ENCODE peak calls at places on chromosome 4, in five cellular contexts. One of them, this sample, is unnamed.

GRCh38 chr4:186516287-186516686 is 39.1 kb downstream of the MTNR1A start:
- DNase-seq in endodermal cell: no peak
- DNase-seq in neural progenitor cell: no peak
- DNase-seq in uterus: no peak
- DNase-seq in dorsolateral prefrontal cortex: no peak
- DNase-seq in this sample: no peak

GRCh38 chr4:139299536-139299935 is 1.8 kb upstream of the NAA15 start:
- DNase-seq in endodermal cell: no peak
- DNase-seq in neural progenitor cell: no peak
- DNase-seq in uterus: no peak
- DNase-seq in dorsolateral prefrontal cortex: no peak
- DNase-seq in this sample: no peak

GRCh38 chr4:38462659-38463058 is 201.3 kb upstream of the KLF3 start:
- DNase-seq in endodermal cell: no peak
- DNase-seq in neural progenitor cell: no peak
- DNase-seq in uterus: no peak
- DNase-seq in dorsolateral prefrontal cortex: no peak
- DNase-seq in this sample: no peak

GRCh38 chr4:6548882-6549230 is 26.1 kb upstream of the MAN2B2 start:
- DNase-seq in endodermal cell: no peak
- DNase-seq in neural progenitor cell: no peak
- DNase-seq in uterus: no peak
- DNase-seq in dorsolateral prefrontal cortex: no peak
- DNase-seq in this sample: no peak

GRCh38 chr4:104966349-104967033 is 180.2 kb upstream of the TET2 start:
- DNase-seq in endodermal cell: no peak
- DNase-seq in neural progenitor cell: no peak
- DNase-seq in uterus: no peak
- DNase-seq in dorsolateral prefrontal cortex: no peak
- DNase-seq in this sample: peak; percentile 35

GRCh38 chr4:147381749-147382148 is 99.1 kb upstream of the EDNRA start:
- DNase-seq in endodermal cell: no peak
- DNase-seq in neural progenitor cell: no peak
- DNase-seq in uterus: no peak
- DNase-seq in dorsolateral prefrontal cortex: no peak
- DNase-seq in this sample: no peak

GRCh38 chr4:81359207-81359606 is 112.5 kb downstream of the RASGEF1B start:
- DNase-seq in endodermal cell: no peak
- DNase-seq in neural progenitor cell: no peak
- DNase-seq in uterus: no peak
- DNase-seq in dorsolateral prefrontal cortex: no peak
- DNase-seq in this sample: no peak

GRCh38 chr4:173934201-173934600 is 349.3 kb downstream of the FBXO8 start:
- DNase-seq in endodermal cell: no peak
- DNase-seq in neural progenitor cell: no peak
- DNase-seq in uterus: no peak
- DNase-seq in dorsolateral prefrontal cortex: no peak
- DNase-seq in this sample: no peak

GRCh38 chr4:152957437-152958185 is 21.5 kb downstream of the FHDC1 start:
- DNase-seq in endodermal cell: peak; percentile 76
- DNase-seq in neural progenitor cell: no peak
- DNase-seq in uterus: peak; percentile 34
- DNase-seq in dorsolateral prefrontal cortex: no peak
- DNase-seq in this sample: no peak

GRCh38 chr4:115293093-115293462 is 179.7 kb upstream of the NDST4 start:
- DNase-seq in endodermal cell: no peak
- DNase-seq in neural progenitor cell: no peak
- DNase-seq in uterus: no peak
- DNase-seq in dorsolateral prefrontal cortex: no peak
- DNase-seq in this sample: no peak

GRCh38 chr4:115292320-115293092 is 179.1 kb upstream of the NDST4 start:
- DNase-seq in endodermal cell: no peak
- DNase-seq in neural progenitor cell: no peak
- DNase-seq in uterus: no peak
- DNase-seq in dorsolateral prefrontal cortex: no peak
- DNase-seq in this sample: no peak

DNA sequence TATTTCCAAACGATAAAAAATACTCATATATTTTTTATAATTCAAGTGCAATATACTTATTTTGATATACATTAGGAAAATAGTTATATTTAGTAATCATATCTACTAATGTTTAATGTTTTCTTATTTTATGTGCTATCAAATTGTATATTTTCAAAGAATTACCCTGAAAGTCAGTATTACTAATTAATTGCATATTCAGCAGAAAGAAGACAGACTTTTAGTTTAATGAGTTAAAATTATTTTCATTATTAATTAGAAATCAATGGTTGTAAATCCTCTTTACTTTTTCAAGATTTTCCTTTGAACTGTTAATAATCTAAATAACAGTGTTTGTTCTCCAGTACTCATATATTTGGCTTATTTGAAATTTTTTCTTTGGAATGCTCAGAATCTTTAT is 181.3 kb upstream of the NDST4 start:
- DNase-seq in endodermal cell: no peak
- DNase-seq in neural progenitor cell: no peak
- DNase-seq in uterus: no peak
- DNase-seq in dorsolateral prefrontal cortex: no peak
- DNase-seq in this sample: no peak
- H3K4me3 ChIP-seq in endodermal cell: no peak overlapping the region
- H3K4me3 ChIP-seq in neural progenitor cell: no peak overlapping the region
- H3K4me3 ChIP-seq in uterus: no peak overlapping the region
- H3K4me3 ChIP-seq in dorsolateral prefrontal cortex: no peak overlapping the region
- H3K4me3 ChIP-seq in this sample: no peak overlapping the region

GRCh38 chr4:93813092-93813491 is 15.5 kb upstream of the ATOH1 start:
- DNase-seq in endodermal cell: no peak
- DNase-seq in neural progenitor cell: no peak
- DNase-seq in uterus: no peak
- DNase-seq in dorsolateral prefrontal cortex: no peak
- DNase-seq in this sample: no peak
- H3K4me3 ChIP-seq in endodermal cell: no peak overlapping the region
- H3K4me3 ChIP-seq in neural progenitor cell: no peak overlapping the region
- H3K4me3 ChIP-seq in uterus: no peak overlapping the region
- H3K4me3 ChIP-seq in dorsolateral prefrontal cortex: no peak overlapping the region
- H3K4me3 ChIP-seq in this sample: no peak overlapping the region

GRCh38 chr4:42398448-42399355 is 1.4 kb downstream of the SHISA3 start:
- DNase-seq in endodermal cell: peak; percentile 84
- DNase-seq in neural progenitor cell: peak; percentile 84
- DNase-seq in uterus: no peak
- DNase-seq in dorsolateral prefrontal cortex: no peak
- DNase-seq in this sample: no peak
- H3K4me3 ChIP-seq in endodermal cell: peak overlapping the region; percentile 92
- H3K4me3 ChIP-seq in neural progenitor cell: peak overlapping the region; percentile 61
- H3K4me3 ChIP-seq in uterus: no peak overlapping the region
- H3K4me3 ChIP-seq in dorsolateral prefrontal cortex: peak overlapping the region; percentile 73
- H3K4me3 ChIP-seq in this sample: peak overlapping the region; percentile 57

GRCh38 chr4:83589283-83589682 is 53.4 kb downstream of the GPAT3 start:
- DNase-seq in endodermal cell: peak; percentile 66
- DNase-seq in neural progenitor cell: peak; percentile 81
- DNase-seq in uterus: no peak
- DNase-seq in dorsolateral prefrontal cortex: no peak
- DNase-seq in this sample: no peak
- H3K4me3 ChIP-seq in endodermal cell: peak overlapping the region; percentile 19
- H3K4me3 ChIP-seq in neural progenitor cell: no peak overlapping the region
- H3K4me3 ChIP-seq in uterus: no peak overlapping the region
- H3K4me3 ChIP-seq in dorsolateral prefrontal cortex: no peak overlapping the region
- H3K4me3 ChIP-seq in this sample: no peak overlapping the region

DNA sequence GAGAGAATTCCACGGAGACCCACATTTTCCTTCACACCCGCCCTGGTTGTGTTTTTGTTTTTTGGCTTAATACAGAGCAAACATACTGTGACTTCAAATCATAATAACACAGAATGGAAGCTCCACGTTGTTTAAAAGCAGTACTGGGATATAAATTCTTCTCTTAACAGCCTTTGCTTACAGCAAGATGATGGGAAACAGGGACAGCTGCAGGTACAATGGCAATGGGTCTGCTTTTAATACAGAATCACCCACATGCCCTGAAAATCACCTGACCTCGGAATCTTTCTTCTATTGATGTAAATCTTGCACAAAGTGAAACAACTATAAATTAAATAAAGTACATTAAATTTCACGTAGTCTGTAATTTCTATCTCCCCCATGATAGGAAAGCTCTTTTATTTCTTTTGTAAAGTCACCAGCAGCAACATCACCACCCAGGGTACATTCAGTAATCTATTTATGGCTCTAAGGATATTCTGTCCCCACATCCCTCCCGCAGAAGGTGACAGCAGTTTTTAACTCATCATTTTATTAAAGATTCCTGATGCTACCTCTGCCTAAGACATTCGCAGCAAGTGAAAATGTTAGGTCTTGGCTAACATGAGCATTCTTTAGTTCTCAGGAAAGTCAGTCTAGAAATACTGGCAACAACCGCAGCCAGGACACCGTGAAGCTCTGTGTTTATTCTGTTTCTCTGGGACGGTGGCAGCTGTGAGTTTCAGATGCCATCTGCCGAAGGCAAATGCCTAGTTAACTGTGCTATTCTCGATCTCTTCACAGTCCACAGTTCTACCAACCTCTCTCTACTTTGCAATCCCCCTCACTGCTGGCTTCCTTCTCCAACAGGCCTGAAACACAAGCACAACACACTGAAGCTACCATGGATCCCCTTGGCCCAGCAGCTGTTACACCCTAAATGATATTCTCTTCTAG is 119.1 kb downstream of the ZNF827 start:
- DNase-seq in endodermal cell: no peak
- DNase-seq in neural progenitor cell: no peak
- DNase-seq in uterus: no peak
- DNase-seq in dorsolateral prefrontal cortex: no peak
- DNase-seq in this sample: no peak
- H3K4me3 ChIP-seq in endodermal cell: no peak overlapping the region
- H3K4me3 ChIP-seq in neural progenitor cell: no peak overlapping the region
- H3K4me3 ChIP-seq in uterus: no peak overlapping the region
- H3K4me3 ChIP-seq in dorsolateral prefrontal cortex: peak overlapping the region; percentile 56
- H3K4me3 ChIP-seq in this sample: no peak overlapping the region

GRCh38 chr4:41256740-41257256 is at the start of gene UCHL1:
- DNase-seq in endodermal cell: peak; percentile 98
- DNase-seq in neural progenitor cell: peak; percentile 97
- DNase-seq in uterus: no peak
- DNase-seq in dorsolateral prefrontal cortex: peak; percentile 70
- DNase-seq in this sample: no peak
- H3K4me3 ChIP-seq in endodermal cell: peak within 1 kb of the TSS; percentile 86
- H3K4me3 ChIP-seq in neural progenitor cell: peak within 1 kb of the TSS; percentile 94
- H3K4me3 ChIP-seq in uterus: peak within 1 kb of the TSS; percentile 10
- H3K4me3 ChIP-seq in dorsolateral prefrontal cortex: peak within 1 kb of the TSS; percentile 82
- H3K4me3 ChIP-seq in this sample: peak within 1 kb of the TSS; percentile 52

DNA sequence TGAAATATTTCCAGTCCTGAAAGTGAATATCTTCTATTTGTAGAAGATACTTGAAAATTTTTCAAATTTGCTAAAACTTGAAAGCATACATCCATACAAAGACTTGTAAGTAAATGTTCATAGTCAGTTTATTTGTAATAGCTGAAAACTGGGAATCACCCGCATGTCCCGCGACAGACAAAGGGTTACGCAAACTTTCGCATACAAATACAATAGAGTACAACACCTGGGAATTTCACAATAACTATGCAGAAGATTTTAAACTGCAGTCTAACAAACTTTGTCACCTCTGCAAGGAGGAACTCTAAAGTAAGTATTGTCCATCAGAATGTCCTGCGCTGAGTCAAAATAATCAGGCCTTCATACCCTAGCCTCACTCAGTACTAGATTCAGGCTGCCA is 60.3 kb downstream of the MMRN1 start:
- DNase-seq in endodermal cell: no peak
- DNase-seq in neural progenitor cell: no peak
- DNase-seq in uterus: no peak
- DNase-seq in dorsolateral prefrontal cortex: no peak
- DNase-seq in this sample: no peak
- H3K4me3 ChIP-seq in endodermal cell: no peak overlapping the region
- H3K4me3 ChIP-seq in neural progenitor cell: no peak overlapping the region
- H3K4me3 ChIP-seq in uterus: no peak overlapping the region
- H3K4me3 ChIP-seq in dorsolateral prefrontal cortex: no peak overlapping the region
- H3K4me3 ChIP-seq in this sample: no peak overlapping the region

This sample was measured in tibial nerve.